ENCODE peak calls at places on chromosomes 13 and 19, in seven cellular contexts. One of them, this sample, is unnamed.

GRCh38 chr19:31099470-31100190 is 249.6 kb downstream of the TSHZ3 start:
- DNase-seq in HCT116: no peak
- DNase-seq in colonic mucosa: no peak
- DNase-seq in mesendoderm: no peak
- DNase-seq in neural progenitor cell: peak; percentile 31
- DNase-seq in neuronal stem cell: no peak
- DNase-seq in endothelial cell of umbilical vein: no peak
- DNase-seq in this sample: no peak

GRCh38 chr13:89315287-89315686 is 1644.1 kb downstream of the SLITRK5 start:
- DNase-seq in HCT116: no peak
- DNase-seq in colonic mucosa: no peak
- DNase-seq in mesendoderm: no peak
- DNase-seq in neural progenitor cell: no peak
- DNase-seq in neuronal stem cell: no peak
- DNase-seq in endothelial cell of umbilical vein: no peak
- DNase-seq in this sample: no peak

GRCh38 chr19:34041922-34042521 is 130.3 kb upstream of the LSM14A start:
- DNase-seq in HCT116: peak; percentile 46
- DNase-seq in colonic mucosa: peak; percentile 74
- DNase-seq in mesendoderm: peak; percentile 67
- DNase-seq in neural progenitor cell: peak; percentile 78
- DNase-seq in neuronal stem cell: peak; percentile 46
- DNase-seq in endothelial cell of umbilical vein: peak; percentile 41
- DNase-seq in this sample: peak; percentile 86

GRCh38 chr13:79445968-79446645 is 34.8 kb upstream of the NDFIP2 start:
- DNase-seq in HCT116: no peak
- DNase-seq in colonic mucosa: no peak
- DNase-seq in mesendoderm: peak; percentile 70
- DNase-seq in neural progenitor cell: peak; percentile 47
- DNase-seq in neuronal stem cell: no peak
- DNase-seq in endothelial cell of umbilical vein: no peak
- DNase-seq in this sample: no peak

GRCh38 chr13:51444922-51445321 is 7.9 kb downstream of the INTS6 start:
- DNase-seq in HCT116: peak; percentile 15
- DNase-seq in colonic mucosa: no peak
- DNase-seq in mesendoderm: peak; percentile 33
- DNase-seq in neural progenitor cell: no peak
- DNase-seq in neuronal stem cell: no peak
- DNase-seq in endothelial cell of umbilical vein: peak; percentile 11
- DNase-seq in this sample: no peak

GRCh38 chr13:111474136-111475002 is 153.9 kb downstream of the TEX29 start:
- DNase-seq in HCT116: peak; percentile 21
- DNase-seq in colonic mucosa: no peak
- DNase-seq in mesendoderm: peak; percentile 65
- DNase-seq in neural progenitor cell: peak; percentile 74
- DNase-seq in neuronal stem cell: peak; percentile 54
- DNase-seq in endothelial cell of umbilical vein: peak; percentile 20
- DNase-seq in this sample: no peak

GRCh38 chr19:52351512-52351911 is 15.5 kb downstream of the ZNF610 start:
- DNase-seq in HCT116: no peak
- DNase-seq in colonic mucosa: no peak
- DNase-seq in mesendoderm: peak; percentile 76
- DNase-seq in neural progenitor cell: peak; percentile 64
- DNase-seq in neuronal stem cell: no peak
- DNase-seq in endothelial cell of umbilical vein: no peak
- DNase-seq in this sample: no peak

GRCh38 chr13:50898338-50898737 is 11.3 kb upstream of the RNASEH2B start:
- DNase-seq in HCT116: no peak
- DNase-seq in colonic mucosa: no peak
- DNase-seq in mesendoderm: no peak
- DNase-seq in neural progenitor cell: no peak
- DNase-seq in neuronal stem cell: no peak
- DNase-seq in endothelial cell of umbilical vein: no peak
- DNase-seq in this sample: no peak

GRCh38 chr19:37905936-37906867 is at the start of gene WDR87:
- DNase-seq in HCT116: no peak
- DNase-seq in colonic mucosa: peak; percentile 46
- DNase-seq in mesendoderm: peak; percentile 96
- DNase-seq in neural progenitor cell: peak; percentile 96
- DNase-seq in neuronal stem cell: peak; percentile 90
- DNase-seq in endothelial cell of umbilical vein: no peak
- DNase-seq in this sample: peak; percentile 79

GRCh38 chr13:41059896-41060722 is 1.2 kb upstream of the WBP4 start:
- DNase-seq in HCT116: peak; percentile 80
- DNase-seq in colonic mucosa: peak; percentile 93
- DNase-seq in mesendoderm: peak; percentile 98
- DNase-seq in neural progenitor cell: peak; percentile 94
- DNase-seq in neuronal stem cell: peak; percentile 84
- DNase-seq in endothelial cell of umbilical vein: peak; percentile 90
- DNase-seq in this sample: peak; percentile 97

GRCh38 chr13:41137951-41138350 is 5.3 kb upstream of the KBTBD6 start:
- DNase-seq in HCT116: no peak
- DNase-seq in colonic mucosa: no peak
- DNase-seq in mesendoderm: no peak
- DNase-seq in neural progenitor cell: no peak
- DNase-seq in neuronal stem cell: no peak
- DNase-seq in endothelial cell of umbilical vein: no peak
- DNase-seq in this sample: no peak

GRCh38 chr19:7507884-7508283 is 8.0 kb upstream of the ZNF358 start:
- DNase-seq in HCT116: peak; percentile 90
- DNase-seq in colonic mucosa: peak; percentile 87
- DNase-seq in mesendoderm: peak; percentile 85
- DNase-seq in neural progenitor cell: peak; percentile 73
- DNase-seq in neuronal stem cell: no peak
- DNase-seq in endothelial cell of umbilical vein: peak; percentile 80
- DNase-seq in this sample: peak; percentile 95

GRCh38 chr19:40420766-40421467 is 4.9 kb downstream of the SERTAD1 start:
- DNase-seq in HCT116: peak; percentile 82
- DNase-seq in colonic mucosa: peak; percentile 95
- DNase-seq in mesendoderm: peak; percentile 93
- DNase-seq in neural progenitor cell: peak; percentile 95
- DNase-seq in neuronal stem cell: peak; percentile 88
- DNase-seq in endothelial cell of umbilical vein: peak; percentile 91
- DNase-seq in this sample: peak; percentile 98

GRCh38 chr13:50651916-50652315 is 191.6 kb downstream of the DLEU7 start:
- DNase-seq in HCT116: no peak
- DNase-seq in colonic mucosa: no peak
- DNase-seq in mesendoderm: no peak
- DNase-seq in neural progenitor cell: no peak
- DNase-seq in neuronal stem cell: no peak
- DNase-seq in endothelial cell of umbilical vein: no peak
- DNase-seq in this sample: no peak

GRCh38 chr19:23305555-23305954 is 55.4 kb upstream of the ZNF724 start:
- DNase-seq in HCT116: no peak
- DNase-seq in colonic mucosa: no peak
- DNase-seq in mesendoderm: no peak
- DNase-seq in neural progenitor cell: no peak
- DNase-seq in neuronal stem cell: no peak
- DNase-seq in endothelial cell of umbilical vein: no peak
- DNase-seq in this sample: no peak

GRCh38 chr13:71866173-71867091 is 572 bp downstream of the DACH1 start:
- DNase-seq in HCT116: no peak
- DNase-seq in colonic mucosa: peak; percentile 40
- DNase-seq in mesendoderm: peak; percentile 29
- DNase-seq in neural progenitor cell: peak; percentile 71
- DNase-seq in neuronal stem cell: no peak
- DNase-seq in endothelial cell of umbilical vein: peak; percentile 51
- DNase-seq in this sample: peak; percentile 73

GRCh38 chr19:55256562-55257460 is 2.0 kb downstream of the PPP6R1 start:
- DNase-seq in HCT116: no peak
- DNase-seq in colonic mucosa: no peak
- DNase-seq in mesendoderm: no peak
- DNase-seq in neural progenitor cell: no peak
- DNase-seq in neuronal stem cell: no peak
- DNase-seq in endothelial cell of umbilical vein: no peak
- DNase-seq in this sample: no peak

DNA sequence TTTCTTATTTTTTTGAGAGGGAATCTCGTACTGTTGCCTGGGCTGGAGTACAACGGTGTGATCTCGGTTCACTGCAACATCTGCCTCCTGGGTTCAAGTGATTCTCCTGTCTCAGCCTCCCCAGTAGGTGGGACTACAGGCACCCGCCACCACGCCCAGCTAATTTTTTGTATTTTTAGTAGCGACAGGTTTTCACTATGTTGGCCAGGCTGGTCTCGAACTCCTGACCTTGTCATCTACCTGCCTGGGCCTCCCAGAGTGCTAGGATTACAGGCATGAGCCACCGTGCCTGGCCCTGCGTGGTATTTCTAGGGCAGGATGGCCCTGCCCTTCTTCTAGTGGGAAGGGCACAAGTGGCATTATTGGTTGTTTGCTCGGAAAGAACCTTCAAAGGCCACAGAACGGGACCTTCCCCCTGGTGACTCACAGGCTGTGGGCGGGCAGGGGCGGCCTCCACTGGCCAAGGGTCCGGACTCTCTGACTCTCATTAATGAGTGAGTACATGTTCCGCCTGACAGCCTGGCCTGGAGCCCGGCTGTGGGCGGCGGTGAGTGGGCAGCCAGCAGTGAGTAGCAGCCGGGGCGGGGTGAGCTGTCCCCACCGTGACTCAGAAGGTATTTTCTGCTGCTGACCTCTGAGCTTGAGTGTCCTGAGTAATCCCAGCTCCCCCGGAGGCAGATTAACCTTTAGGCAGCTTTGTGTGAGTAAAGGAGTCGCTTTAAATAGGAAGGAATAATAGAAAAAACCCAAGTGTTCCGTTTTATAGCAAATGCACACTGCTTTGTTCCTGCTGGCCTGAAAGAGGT is 5.1 kb downstream of the DOT1L start:
- DNase-seq in HCT116: peak; percentile 98
- DNase-seq in colonic mucosa: peak; percentile 95
- DNase-seq in mesendoderm: peak; percentile 53
- DNase-seq in neural progenitor cell: peak; percentile 93
- DNase-seq in neuronal stem cell: peak; percentile 88
- DNase-seq in endothelial cell of umbilical vein: peak; percentile 99
- DNase-seq in this sample: peak; percentile 99
- H3K9ac ChIP-seq in HCT116: peak overlapping the region; percentile 99
- H3K9ac ChIP-seq in colonic mucosa: peak overlapping the region; percentile 52
- H3K9ac ChIP-seq in mesendoderm: no peak overlapping the region
- H3K9ac ChIP-seq in neural progenitor cell: no peak overlapping the region
- H3K9ac ChIP-seq in neuronal stem cell: no peak overlapping the region
- H3K9ac ChIP-seq in endothelial cell of umbilical vein: peak overlapping the region; percentile 64
- H3K9ac ChIP-seq in this sample: peak overlapping the region; percentile 34

GRCh38 chr13:67518785-67519184 is 288.6 kb upstream of the PCDH9 start:
- DNase-seq in HCT116: no peak
- DNase-seq in colonic mucosa: no peak
- DNase-seq in mesendoderm: peak; percentile 68
- DNase-seq in neural progenitor cell: peak; percentile 81
- DNase-seq in neuronal stem cell: peak; percentile 41
- DNase-seq in endothelial cell of umbilical vein: no peak
- DNase-seq in this sample: no peak
- H3K9ac ChIP-seq in HCT116: no peak overlapping the region
- H3K9ac ChIP-seq in colonic mucosa: no peak overlapping the region
- H3K9ac ChIP-seq in mesendoderm: no peak overlapping the region
- H3K9ac ChIP-seq in neural progenitor cell: no peak overlapping the region
- H3K9ac ChIP-seq in neuronal stem cell: no peak overlapping the region
- H3K9ac ChIP-seq in endothelial cell of umbilical vein: no peak overlapping the region
- H3K9ac ChIP-seq in this sample: no peak overlapping the region

GRCh38 chr19:42497492-42498226 is 30.6 kb downstream of the CEACAM1 start:
- DNase-seq in HCT116: no peak
- DNase-seq in colonic mucosa: peak; percentile 76
- DNase-seq in mesendoderm: no peak
- DNase-seq in neural progenitor cell: no peak
- DNase-seq in neuronal stem cell: no peak
- DNase-seq in endothelial cell of umbilical vein: no peak
- DNase-seq in this sample: no peak
- H3K9ac ChIP-seq in HCT116: no peak overlapping the region
- H3K9ac ChIP-seq in colonic mucosa: peak overlapping the region; percentile 6
- H3K9ac ChIP-seq in mesendoderm: no peak overlapping the region
- H3K9ac ChIP-seq in neural progenitor cell: no peak overlapping the region
- H3K9ac ChIP-seq in neuronal stem cell: no peak overlapping the region
- H3K9ac ChIP-seq in endothelial cell of umbilical vein: no peak overlapping the region
- H3K9ac ChIP-seq in this sample: no peak overlapping the region

DNA sequence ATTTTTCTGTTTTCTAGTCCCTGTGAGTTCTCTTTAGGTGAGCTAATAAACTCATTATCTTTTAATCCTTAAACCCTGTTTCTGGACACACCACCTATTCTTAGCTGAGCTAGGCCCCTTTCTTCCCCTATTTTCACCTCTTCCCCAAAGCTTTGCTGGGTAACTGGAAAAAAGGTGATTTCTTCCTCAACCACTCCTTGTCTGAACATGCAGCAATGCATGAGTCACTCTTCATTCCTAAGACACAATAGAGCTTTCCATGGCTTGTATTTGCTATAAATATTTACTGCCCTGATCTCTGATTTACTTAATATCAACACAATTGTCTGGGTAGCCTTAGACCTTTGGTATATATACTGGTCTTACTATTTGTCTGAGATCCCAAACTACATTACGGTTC is 370.9 kb downstream of the KLF5 start:
- DNase-seq in HCT116: peak; percentile 52
- DNase-seq in colonic mucosa: no peak
- DNase-seq in mesendoderm: peak; percentile 50
- DNase-seq in neural progenitor cell: no peak
- DNase-seq in neuronal stem cell: no peak
- DNase-seq in endothelial cell of umbilical vein: no peak
- DNase-seq in this sample: no peak
- H3K9ac ChIP-seq in HCT116: peak overlapping the region; percentile 31
- H3K9ac ChIP-seq in colonic mucosa: no peak overlapping the region
- H3K9ac ChIP-seq in mesendoderm: no peak overlapping the region
- H3K9ac ChIP-seq in neural progenitor cell: no peak overlapping the region
- H3K9ac ChIP-seq in neuronal stem cell: no peak overlapping the region
- H3K9ac ChIP-seq in endothelial cell of umbilical vein: no peak overlapping the region
- H3K9ac ChIP-seq in this sample: no peak overlapping the region

DNA sequence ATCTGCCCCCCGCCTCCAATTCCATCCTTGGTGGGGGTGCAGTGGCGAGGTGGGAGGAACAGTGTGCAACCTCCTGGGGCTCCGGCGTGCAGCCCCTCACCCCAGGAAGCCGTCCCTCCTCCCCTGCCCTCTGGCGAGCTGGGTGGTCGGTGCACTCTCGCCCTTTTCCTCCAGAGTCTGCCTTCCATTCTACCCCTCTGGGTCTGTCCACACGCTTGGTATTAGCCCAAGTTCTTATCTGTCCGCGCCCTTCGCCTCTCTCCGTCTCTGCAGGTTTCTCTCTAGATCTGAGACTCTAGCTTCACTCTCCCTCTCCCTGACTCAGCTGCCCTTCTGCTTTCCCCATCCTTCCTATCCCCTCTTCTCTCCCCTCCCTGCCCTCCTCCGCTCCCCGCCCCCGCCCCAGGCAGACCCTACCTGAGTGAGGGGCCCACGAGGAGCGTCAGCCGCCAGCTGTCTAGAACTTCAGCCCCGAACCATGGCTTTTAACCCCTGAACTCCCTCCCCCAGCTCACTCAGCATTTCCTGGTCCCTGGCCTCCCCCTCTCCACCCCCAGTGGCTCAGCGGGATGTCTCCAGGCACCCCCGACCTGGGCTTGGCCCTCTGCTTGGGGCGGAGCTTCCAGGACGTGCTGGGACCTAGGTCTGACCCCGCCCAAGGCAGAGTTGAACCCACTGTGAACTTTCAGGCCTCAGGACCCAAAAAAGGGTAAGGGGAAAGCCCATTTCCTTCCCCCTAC is 499 bp upstream of the KLK13 start:
- DNase-seq in HCT116: no peak
- DNase-seq in colonic mucosa: no peak
- DNase-seq in mesendoderm: peak; percentile 42
- DNase-seq in neural progenitor cell: no peak
- DNase-seq in neuronal stem cell: no peak
- DNase-seq in endothelial cell of umbilical vein: no peak
- DNase-seq in this sample: no peak
- H3K9ac ChIP-seq in HCT116: peak overlapping the region; percentile 37
- H3K9ac ChIP-seq in colonic mucosa: no peak overlapping the region
- H3K9ac ChIP-seq in mesendoderm: peak overlapping the region; percentile 66
- H3K9ac ChIP-seq in neural progenitor cell: no peak overlapping the region
- H3K9ac ChIP-seq in neuronal stem cell: no peak overlapping the region
- H3K9ac ChIP-seq in endothelial cell of umbilical vein: no peak overlapping the region
- H3K9ac ChIP-seq in this sample: no peak overlapping the region

GRCh38 chr19:16263115-16263839 is 61.3 kb upstream of the KLF2 start:
- DNase-seq in HCT116: no peak
- DNase-seq in colonic mucosa: no peak
- DNase-seq in mesendoderm: no peak
- DNase-seq in neural progenitor cell: no peak
- DNase-seq in neuronal stem cell: no peak
- DNase-seq in endothelial cell of umbilical vein: no peak
- DNase-seq in this sample: no peak
- H3K9ac ChIP-seq in HCT116: no peak overlapping the region
- H3K9ac ChIP-seq in colonic mucosa: no peak overlapping the region
- H3K9ac ChIP-seq in mesendoderm: no peak overlapping the region
- H3K9ac ChIP-seq in neural progenitor cell: no peak overlapping the region
- H3K9ac ChIP-seq in neuronal stem cell: no peak overlapping the region
- H3K9ac ChIP-seq in endothelial cell of umbilical vein: no peak overlapping the region
- H3K9ac ChIP-seq in this sample: no peak overlapping the region

This sample was measured in kidney.